ENCODE peak calls at places on chromosomes 2 and 18, in seven cellular contexts. A, W, L, J, U, R and S are unnamed samples.

GRCh38 chr2:83251473-83251872 is 1207.6 kb downstream of the SUCLG1 start:
- DNase-seq in L (no peak), W (no peak), U (no peak), A (no peak), J (no peak), R (no peak), S (no peak)

GRCh38 chr18:70373062-70373519 is 84.2 kb downstream of the SOCS6 start:
- DNase-seq in L (no peak), J (peak; percentile 95), R (no peak), W (peak; percentile 99), A (no peak), U (no peak), S (no peak)

GRCh38 chr2:53450885-53451284 is 316.7 kb upstream of the CHAC2 start:
- DNase-seq in U (no peak), L (no peak), W (no peak), A (no peak), J (no peak), R (no peak), S (no peak)

GRCh38 chr2:108553181-108553919 is 19.1 kb downstream of the LIMS1 start:
- DNase-seq in A (no peak), U (no peak), L (no peak), W (no peak), J (peak; percentile 52), R (no peak), S (no peak)

GRCh38 chr2:123500346-123500745 is 524.7 kb upstream of the CNTNAP5 start:
- DNase-seq in A (no peak), J (no peak), L (no peak), R (no peak), W (peak; percentile 52), U (no peak), S (no peak)

GRCh38 chr2:188306271-188306670 is 14.6 kb downstream of the GULP1 start:
- DNase-seq in U (no peak), R (no peak), J (no peak), W (no peak), L (no peak), A (no peak), S (no peak)

GRCh38 chr2:46127176-46127575 is 170.0 kb upstream of the EPAS1 start:
- DNase-seq in A (no peak), L (no peak), J (peak; percentile 52), R (no peak), U (no peak), W (no peak), S (no peak)

GRCh38 chr18:75531212-75531850 is 103.8 kb upstream of the SMIM21 start:
- DNase-seq in U (no peak), A (no peak), W (no peak), L (no peak), J (no peak), R (no peak), S (no peak)

GRCh38 chr2:102619414-102620319 is at the start of gene SLC9A2:
- DNase-seq in L (peak; percentile 26), J (no peak), W (no peak), A (no peak), U (peak; percentile 41), R (peak; percentile 29), S (peak; percentile 51)

GRCh38 chr2:179898873-179899272 is 37.5 kb upstream of the ZNF385B start:
- DNase-seq in L (peak; percentile 78), W (peak; percentile 50), J (peak; percentile 30), R (peak; percentile 8), A (no peak), U (peak; percentile 16), S (no peak)
- TF ChIP-seq CTCF in L (peak; percentile 73), W (peak; percentile 53), J (peak; percentile 39), R (no peak), A (no peak), U (no peak), S (peak; percentile 22)

GRCh38 chr2:207258191-207258991 is 92.6 kb upstream of the KLF7 start:
- DNase-seq in A (peak; percentile 91), U (no peak), L (no peak), J (peak; percentile 100), W (peak; percentile 100), R (no peak), S (no peak)
- TF ChIP-seq CTCF in A (no peak), U (no peak), L (no peak), J (peak; percentile 20), W (no peak), R (no peak), S (no peak)

DNA sequence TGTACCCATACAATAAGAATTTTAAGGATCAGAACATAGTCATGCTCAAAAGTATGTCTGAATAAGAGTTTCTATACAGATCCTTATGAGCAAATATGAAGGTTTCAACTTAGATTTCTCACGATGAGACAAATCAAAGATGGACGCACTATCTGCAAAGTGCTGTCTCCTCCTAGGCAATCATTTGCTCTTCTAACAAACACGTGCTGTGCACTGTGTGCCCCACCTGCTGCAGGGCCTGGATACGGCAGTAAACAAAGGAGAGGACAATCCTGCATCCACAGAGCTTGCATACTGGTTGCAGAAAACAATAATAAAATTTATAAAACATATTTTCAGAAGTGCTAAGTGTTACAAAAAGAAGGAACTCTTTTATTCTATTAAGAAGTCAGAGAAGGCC is 39.9 kb upstream of the KIDINS220 start:
- DNase-seq in U (no peak), J (no peak), A (no peak), W (no peak), R (no peak), L (no peak), S (no peak)
- TF ChIP-seq CTCF in U (no peak), J (no peak), A (no peak), W (no peak), R (no peak), L (no peak), S (no peak)

GRCh38 chr2:9422321-9423099 is 818 bp downstream of the ITGB1BP1 start:
- DNase-seq in J (peak; percentile 18), U (peak; percentile 60), A (peak; percentile 73), R (peak; percentile 66), L (peak; percentile 38), W (peak; percentile 47), S (peak; percentile 62)
- TF ChIP-seq CTCF in J (no peak), U (peak; percentile 10), A (no peak), R (no peak), L (no peak), W (no peak), S (no peak)